ENCODE peak calls at places on chromosomes 4 and X, in four cellular contexts. P, S, O and K are unnamed samples.

GRCh38 chr4:56874166-56874565 is 33.5 kb upstream of the REST start:
- DNase-seq in S (no peak), O (no peak), P (no peak), K (peak)

GRCh38 chr4:5785806-5786680 is 75.0 kb downstream of the EVC start:
- DNase-seq in P (no peak), O (no peak), S (no peak), K (no peak)

GRCh38 chrX:44062842-44063241 is 89.7 kb upstream of the NDP start:
- DNase-seq in P (no peak), O (no peak), S (no peak), K (no peak)

GRCh38 chrX:30979271-30979670 is 90.2 kb upstream of the TAB3 start:
- DNase-seq in O (no peak), P (no peak), S (no peak), K (no peak)

GRCh38 chr4:126180642-126181041 is 865.9 kb downstream of the FAT4 start:
- DNase-seq in O (no peak), P (no peak), S (no peak), K (no peak)

GRCh38 chr4:107317596-107317995 is 281.5 kb upstream of the DKK2 start:
- DNase-seq in S (no peak), O (no peak), P (no peak), K (no peak)

GRCh38 chrX:39850209-39850608 is 247.5 kb downstream of the BCOR start:
- DNase-seq in P (no peak), O (no peak), S (no peak), K (no peak)

GRCh38 chr4:13347517-13348125 is 136.5 kb downstream of the RAB28 start:
- DNase-seq in O (no peak), P (no peak), S (no peak), K (no peak)

GRCh38 chrX:16826207-16826606 is 39.9 kb downstream of the TXLNG start:
- DNase-seq in P (no peak), S (peak), O (no peak), K (no peak)

GRCh38 chr4:24810016-24810415 is 14.6 kb downstream of the SOD3 start:
- DNase-seq in P (no peak), S (no peak), O (no peak), K (no peak)

GRCh38 chrX:132022863-132023116 is 312 bp upstream of the STK26 start:
- DNase-seq in P (no peak), O (no peak), S (no peak), K (peak)

GRCh38 chr4:84503495-84504437 is 4.7 kb upstream of the NKX6-1 start:
- DNase-seq in P (no peak), O (peak), S (peak), K (no peak)

GRCh38 chr4:159256037-159256436 is 153.2 kb downstream of the RAPGEF2 start:
- DNase-seq in O (no peak), P (no peak), S (no peak), K (no peak)

GRCh38 chrX:71254092-71254941 is at the start of gene ZMYM3:
- DNase-seq in S (peak), O (peak), P (peak), K (no peak)

GRCh38 chr4:77990456-77990855 is 66.7 kb upstream of the FRAS1 start:
- DNase-seq in O (no peak), P (no peak), S (no peak), K (no peak)

GRCh38 chr4:142516686-142517145 is 329.4 kb downstream of the INPP4B start:
- DNase-seq in P (no peak), S (no peak), O (no peak), K (no peak)

GRCh38 chr4:117085185-117085701 is at the start of gene TRAM1L1:
- DNase-seq in S (peak), P (no peak), O (no peak), K (peak)

GRCh38 chr4:184815046-184815877 is 10.5 kb downstream of the ACSL1 start:
- DNase-seq in O (peak), S (peak), P (peak), K (no peak)

DNA sequence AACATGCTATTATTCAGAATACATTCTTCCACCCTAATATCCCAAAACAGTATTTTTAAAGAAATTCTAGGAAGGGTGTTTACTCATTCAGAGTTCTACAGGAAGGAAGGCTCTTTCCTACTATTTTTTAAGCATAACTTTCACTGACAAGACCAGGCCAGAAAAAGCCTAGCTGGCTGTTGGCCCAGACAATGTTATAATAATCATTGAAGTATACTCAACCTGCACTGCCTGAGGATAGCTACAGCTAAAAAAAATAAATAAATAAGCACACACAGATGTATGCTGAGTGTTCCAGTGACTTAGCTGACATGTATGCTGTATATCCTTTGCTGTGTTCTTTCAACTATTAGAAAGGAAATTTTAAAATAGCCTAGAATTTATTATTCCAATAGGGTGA is 145.8 kb upstream of the SPRY1 start:
- DNase-seq in P (no peak), S (peak), O (no peak), K (no peak)
- TF ChIP-seq SIN3A in P (no peak), S (no peak), O (no peak), K (no peak)

GRCh38 chr4:169660929-169661328 is 40.6 kb downstream of the CLCN3 start:
- DNase-seq in S (no peak), O (no peak), P (no peak), K (no peak)

GRCh38 chr4:169659736-169660670 is 39.6 kb downstream of the CLCN3 start:
- DNase-seq in O (peak), S (peak), P (peak), K (peak)

GRCh38 chr4:169658196-169658595 is 37.8 kb downstream of the CLCN3 start:
- DNase-seq in P (no peak), O (no peak), S (no peak), K (no peak)

GRCh38 chr4:169657470-169658107 is 37.2 kb downstream of the CLCN3 start:
- DNase-seq in P (no peak), O (no peak), S (no peak), K (no peak)

DNA sequence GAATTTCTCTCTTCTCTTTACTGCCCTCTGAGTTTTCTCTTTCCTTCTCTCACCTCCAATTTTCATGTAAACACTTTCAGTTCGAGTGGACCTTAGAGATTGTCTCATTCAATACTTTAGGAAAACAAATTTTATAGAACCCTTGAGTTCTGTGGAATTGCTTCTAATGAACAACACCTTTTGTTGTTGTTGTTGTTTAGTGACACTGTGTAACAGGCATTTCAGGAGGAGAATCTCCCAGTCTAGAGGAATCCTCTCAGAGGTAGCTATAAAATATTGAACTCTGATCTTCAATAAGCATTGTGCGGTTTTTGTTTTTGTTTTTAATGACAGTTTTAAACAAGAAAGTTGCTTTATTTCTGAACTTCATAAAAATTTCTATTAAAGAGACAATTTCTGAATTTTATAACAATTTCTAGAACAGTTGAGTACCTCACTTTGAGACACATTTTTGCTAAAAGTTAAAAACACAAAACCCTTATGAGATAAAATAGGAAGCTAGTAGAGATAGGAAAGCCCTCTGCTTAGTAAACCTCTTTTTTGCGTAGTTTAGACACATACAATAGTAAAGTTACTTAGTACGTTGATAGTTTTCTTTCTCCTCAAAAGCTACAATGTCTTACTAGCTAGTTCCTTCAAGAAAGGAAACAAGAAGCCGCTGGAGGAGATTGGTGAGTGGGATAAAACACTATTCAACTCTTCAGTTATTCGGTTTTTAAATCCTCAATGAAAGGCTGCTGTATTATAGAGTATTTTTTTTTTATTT is 38.8 kb downstream of the CLCN3 start:
- DNase-seq in S (no peak), P (no peak), O (no peak), K (no peak)
- TF ChIP-seq SIN3A in S (no peak), P (no peak), O (no peak), K (no peak)

DNA sequence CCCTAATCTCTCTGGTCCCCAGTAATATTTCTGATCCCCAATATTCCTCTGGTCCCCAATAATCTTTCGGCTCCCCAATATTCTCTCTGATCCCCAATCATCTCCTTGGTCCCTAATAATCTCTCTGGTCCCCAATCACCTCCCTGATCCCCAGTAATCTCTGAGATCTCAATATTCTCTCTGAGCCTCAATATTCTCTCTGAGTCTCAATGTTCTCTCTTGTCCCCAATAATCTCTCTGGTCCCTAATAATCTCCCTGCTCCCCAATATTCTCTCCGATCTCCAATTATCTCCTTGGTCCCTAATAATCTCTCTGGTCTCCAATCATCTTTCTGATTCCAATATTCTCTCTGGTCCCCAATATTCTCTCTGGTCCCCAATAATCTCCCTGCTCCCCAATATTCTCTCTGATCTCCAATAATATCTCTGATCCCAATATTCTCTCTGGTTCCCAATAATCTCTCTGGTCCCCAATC is 17.9 kb downstream of the P2RY8 start:
- DNase-seq in S (no peak), O (no peak), P (no peak), K (no peak)
- TF ChIP-seq SIN3A in S (no peak), O (no peak), P (no peak), K (no peak)

GRCh38 chr4:3868841-3869572 is 102.8 kb downstream of the ADRA2C start:
- DNase-seq in S (no peak), P (no peak), O (no peak), K (no peak)

GRCh38 chr4:3871881-3872833 is 106.0 kb downstream of the ADRA2C start:
- DNase-seq in P (no peak), O (no peak), S (no peak), K (peak)

GRCh38 chr4:3869661-3870566 is 103.7 kb downstream of the ADRA2C start:
- DNase-seq in O (no peak), S (no peak), P (no peak), K (no peak)

GRCh38 chr4:3871181-3871852 is 105.1 kb downstream of the ADRA2C start:
- DNase-seq in O (no peak), S (peak), P (no peak), K (peak)

GRCh38 chr4:3870567-3870962 is 104.4 kb downstream of the ADRA2C start:
- DNase-seq in S (no peak), O (no peak), P (no peak), K (no peak)
- TF ChIP-seq SIN3A in S (no peak), O (no peak), P (no peak), K (no peak)

DNA sequence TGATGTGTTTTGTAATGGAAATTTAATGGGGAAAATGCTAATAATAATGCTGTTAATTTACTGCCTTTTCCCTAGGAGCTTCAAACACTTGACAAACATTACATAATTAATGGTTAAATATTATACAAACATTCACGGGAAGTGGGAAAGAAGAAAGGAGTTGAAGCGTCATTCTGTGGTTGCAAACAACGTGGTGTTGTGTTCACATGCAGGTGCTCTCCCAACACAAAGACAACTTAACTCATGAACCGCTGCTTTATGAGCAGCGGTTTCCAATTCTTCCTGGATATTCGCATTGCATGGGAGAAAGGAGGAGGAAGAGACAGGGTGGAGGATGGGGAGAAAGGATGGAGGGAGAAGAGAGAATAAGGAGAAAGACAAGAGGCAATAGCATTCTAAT is 236.7 kb upstream of the VCX start:
- DNase-seq in S (no peak), P (no peak), O (no peak), K (no peak)
- TF ChIP-seq SIN3A in S (no peak), P (no peak), O (no peak), K (no peak)